ENCODE peak calls at places on chromosomes 6 and 20, in nine cellular contexts. G is keratinocyte, J is HCT116, T is type B pancreatic cell, S is heart left ventricle, L is bronchial epithelial cell, R is PC-9, P is A673, D is HFFc6. H is an unnamed sample.

GRCh38 chr6:17015551-17016381 is 86.1 kb upstream of the STMND1 start:
- DNase-seq in G (no peak), J (no peak), P (no peak), R (no peak), T (no peak), D (no peak), S (peak), L (no peak), H (no peak)

GRCh38 chr6:157229733-157230132 is 93.6 kb downstream of the TMEM242 start:
- DNase-seq in T (no peak), D (no peak), R (no peak), L (no peak), P (no peak), S (no peak), J (no peak), G (no peak), H (no peak)

GRCh38 chr20:43658723-43659419 is 8.0 kb upstream of the MYBL2 start:
- DNase-seq in L (no peak), D (no peak), S (no peak), G (no peak), T (no peak), J (no peak), R (no peak), P (no peak), H (no peak)

GRCh38 chr20:59165794-59166709 is 2.4 kb downstream of the ZNF831 start:
- DNase-seq in P (no peak), T (no peak), L (no peak), J (no peak), R (no peak), S (no peak), G (no peak), D (no peak), H (no peak)

GRCh38 chr6:11230158-11231107 is 2.0 kb downstream of the NEDD9 start:
- DNase-seq in G (no peak), T (no peak), J (no peak), D (peak), L (peak), S (no peak), P (no peak), R (no peak), H (no peak)

GRCh38 chr6:117906905-117907599 is at the start of gene SLC35F1:
- DNase-seq in R (no peak), S (peak), D (no peak), T (peak), L (no peak), J (no peak), P (peak), G (no peak), H (no peak)

GRCh38 chr6:4778086-4778485 is 1.9 kb downstream of the CDYL start:
- DNase-seq in R (no peak), G (no peak), J (no peak), T (no peak), P (peak), L (peak), S (no peak), D (peak), H (no peak)

GRCh38 chr20:32743237-32744112 is at the start of gene COMMD7:
- DNase-seq in J (no peak), R (no peak), L (peak), S (peak), D (peak), G (no peak), P (peak), T (peak), H (no peak)

GRCh38 chr20:25336561-25337422 is 53.8 kb downstream of the ABHD12 start:
- DNase-seq in L (peak), J (no peak), R (no peak), P (peak), G (peak), T (no peak), D (peak), S (no peak), H (no peak)

GRCh38 chr6:27582928-27583725 is 110.2 kb upstream of the ZNF184 start:
- DNase-seq in G (no peak), S (no peak), J (no peak), D (peak), L (peak), R (peak), P (peak), T (no peak), H (peak)

GRCh38 chr6:48068326-48069191 is 42.4 kb downstream of the PTCHD4 start:
- DNase-seq in P (no peak), J (no peak), T (peak), L (no peak), R (no peak), D (no peak), G (no peak), S (peak), H (no peak)

GRCh38 chr20:58213112-58213511 is 15.3 kb downstream of the ANKRD60 start:
- DNase-seq in R (peak), P (no peak), T (no peak), L (no peak), D (peak), S (no peak), G (no peak), J (no peak), H (no peak)

GRCh38 chr6:51827580-51827979 is 259.8 kb downstream of the PKHD1 start:
- DNase-seq in G (no peak), D (no peak), T (no peak), S (no peak), R (no peak), P (no peak), L (no peak), J (no peak), H (no peak)

GRCh38 chr6:33960345-33961313 is 156.8 kb upstream of the MLN start:
- DNase-seq in J (no peak), R (no peak), G (no peak), L (peak), S (peak), T (no peak), P (no peak), D (no peak), H (no peak)

GRCh38 chr6:168838000-168838399 is 397.0 kb downstream of the SMOC2 start:
- DNase-seq in J (no peak), D (no peak), S (no peak), G (no peak), P (no peak), L (no peak), R (no peak), T (no peak), H (no peak)

DNA sequence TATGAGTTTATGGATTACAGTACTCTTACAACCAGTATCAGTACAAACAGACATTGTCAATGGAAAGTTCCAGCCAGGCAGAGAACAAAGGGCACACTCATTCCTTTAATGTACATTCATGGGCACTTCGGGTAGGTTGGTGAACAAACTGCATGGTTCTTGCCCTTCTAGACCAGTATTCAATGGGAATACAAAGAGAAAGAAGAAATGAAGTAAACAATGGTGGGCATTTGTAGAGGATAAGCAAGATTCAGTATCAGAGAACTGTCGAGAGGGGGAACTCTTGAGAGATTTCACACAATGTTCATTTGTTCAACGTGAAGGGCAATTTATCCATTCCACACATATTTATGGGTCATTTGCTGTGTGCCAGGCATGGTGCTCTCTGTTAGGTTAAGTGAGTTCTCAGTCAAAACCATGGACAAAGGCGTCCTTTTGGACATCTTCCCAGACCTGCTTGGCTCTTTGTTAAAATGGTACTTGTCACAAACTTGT is 714.8 kb downstream of the DHX35 start:
- DNase-seq in R (no peak), J (no peak), S (no peak), L (peak), T (no peak), D (no peak), P (peak), G (no peak), H (no peak)
- TF ChIP-seq CTCF in R (peak), J (peak), S (no peak), L (peak), T (peak), D (no peak), P (peak), G (no peak), H (peak)

DNA sequence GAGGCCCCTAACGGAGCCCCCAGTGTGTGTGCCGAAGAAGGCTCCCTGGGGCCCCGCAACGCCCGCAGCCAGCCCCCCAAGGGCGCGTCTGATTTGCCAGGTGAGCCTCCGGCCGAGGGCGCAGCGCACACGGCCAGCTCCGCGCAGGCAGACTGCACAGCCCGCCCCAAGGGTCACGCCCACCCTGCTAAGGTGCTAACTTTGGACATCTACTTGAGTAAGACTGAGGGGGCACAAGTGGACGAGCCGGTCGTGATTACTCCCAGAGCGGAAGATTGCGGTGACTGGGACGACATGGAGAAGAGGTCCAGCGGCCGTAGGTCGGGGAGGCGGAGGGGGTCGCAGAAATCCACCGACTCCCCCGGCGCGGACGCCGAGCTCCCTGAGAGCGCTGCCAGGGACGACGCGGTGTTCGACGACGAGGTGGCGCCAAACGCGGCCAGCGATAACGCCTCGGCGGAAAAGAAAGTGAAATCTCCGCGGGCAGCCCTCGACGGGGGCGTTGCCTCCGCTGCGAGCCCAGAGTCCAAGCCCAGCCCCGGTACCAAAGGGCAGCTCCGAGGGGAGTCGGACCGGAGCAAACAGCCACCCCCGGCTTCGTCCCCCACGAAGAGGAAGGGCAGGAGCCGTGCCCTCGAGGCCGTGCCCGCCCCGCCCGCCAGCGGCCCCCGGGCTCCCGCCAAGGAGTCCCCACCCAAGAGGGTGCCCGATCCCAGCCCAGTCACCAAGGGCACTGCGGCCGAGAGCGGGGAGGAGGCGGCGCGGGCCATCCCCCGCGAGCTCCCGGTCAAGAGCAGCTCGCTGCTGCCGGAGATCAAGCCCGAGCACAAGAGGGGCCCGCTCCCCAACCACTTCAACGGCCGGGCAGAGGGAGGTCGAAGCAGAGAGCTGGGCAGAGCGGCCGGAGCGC is 117.0 kb downstream of the RTN4IP1 start:
- DNase-seq in S (peak), R (peak), T (no peak), D (no peak), J (no peak), L (peak), P (peak), G (no peak), H (no peak)
- TF ChIP-seq CTCF in S (peak), R (no peak), T (no peak), D (peak), J (no peak), L (no peak), P (peak), G (peak), H (peak)

GRCh38 chr6:116633685-116634084 is 17.4 kb downstream of the RSPH4A start:
- DNase-seq in J (no peak), D (no peak), S (no peak), G (no peak), T (no peak), R (no peak), P (peak), L (no peak), H (no peak)
- TF ChIP-seq CTCF in J (peak), D (peak), S (no peak), G (peak), T (peak), R (peak), P (peak), L (peak), H (no peak)

GRCh38 chr6:20946037-20946436 is 411.8 kb downstream of the CDKAL1 start:
- DNase-seq in R (no peak), P (peak), T (no peak), D (peak), L (no peak), G (peak), S (no peak), J (no peak), H (no peak)
- TF ChIP-seq CTCF in R (no peak), P (peak), T (no peak), D (peak), L (no peak), G (no peak), S (no peak), J (peak), H (peak)

GRCh38 chr6:43673444-43674063 is 14.0 kb downstream of the MRPS18A start:
- DNase-seq in S (no peak), J (no peak), L (no peak), R (no peak), D (no peak), P (no peak), G (no peak), T (no peak), H (no peak)
- TF ChIP-seq CTCF in S (no peak), J (no peak), L (no peak), R (no peak), D (no peak), P (no peak), G (no peak), T (no peak), H (no peak)